ENCODE peak calls at places on chromosomes 6 and 20, in eight cellular contexts. H is hepatocyte, E is GM23338, Z is SK-N-SH, K is GM23248, Y is HCT116, X is OCI-LY7, F is PC-3. R is an unnamed sample.

GRCh38 chr20:59831024-59831900 is 102.2 kb downstream of the SYCP2 start:
- DNase-seq in K (no peak), Y (no peak), Z (peak), X (no peak), F (peak), H (peak), E (peak), R (no peak)

GRCh38 chr20:32445539-32446273 is 87.6 kb downstream of the ASXL1 start:
- DNase-seq in Z (peak), Y (no peak), X (no peak), E (peak), K (no peak), H (peak), F (no peak), R (no peak)

GRCh38 chr20:10555393-10555792 is 118.4 kb downstream of the JAG1 start:
- DNase-seq in F (no peak), K (peak), H (no peak), Z (no peak), Y (no peak), X (no peak), E (no peak), R (no peak)

GRCh38 chr6:170102582-170103481 is 188.0 kb downstream of the DLL1 start:
- DNase-seq in K (no peak), H (no peak), F (no peak), Y (no peak), Z (no peak), X (no peak), E (no peak), R (no peak)

GRCh38 chr6:110874880-110875547 is 429 bp downstream of the AMD1 start:
- DNase-seq in H (no peak), F (no peak), Z (peak), Y (no peak), K (peak), E (no peak), X (peak), R (peak)

GRCh38 chr6:111914617-111915016 is 41.4 kb upstream of the FYN start:
- DNase-seq in Z (no peak), K (no peak), X (no peak), H (no peak), E (no peak), F (no peak), Y (no peak), R (no peak)

GRCh38 chr6:16544006-16544405 is 217.3 kb downstream of the ATXN1 start:
- DNase-seq in H (no peak), Y (no peak), F (no peak), Z (no peak), K (no peak), E (peak), X (no peak), R (peak)

GRCh38 chr6:53178837-53179432 is 30.3 kb upstream of the GCM1 start:
- DNase-seq in K (peak), Z (no peak), Y (no peak), X (no peak), F (peak), E (no peak), H (no peak), R (no peak)

GRCh38 chr20:62370807-62371587 is 3.9 kb upstream of the LAMA5 start:
- DNase-seq in F (no peak), E (no peak), H (no peak), Y (no peak), X (no peak), Z (no peak), K (no peak), R (no peak)

GRCh38 chr6:71383891-71384489 is 95.4 kb downstream of the OGFRL1 start:
- DNase-seq in H (peak), K (peak), Y (peak), E (peak), F (peak), Z (peak), X (peak), R (peak)

GRCh38 chr6:138586638-138587037 is 87.3 kb upstream of the NHSL1 start:
- DNase-seq in Y (no peak), X (no peak), E (no peak), Z (no peak), K (no peak), H (no peak), F (no peak), R (no peak)

GRCh38 chr6:71502961-71503360 is 214.3 kb downstream of the OGFRL1 start:
- DNase-seq in F (no peak), K (no peak), Z (no peak), X (no peak), Y (no peak), E (no peak), H (no peak), R (no peak)

GRCh38 chr6:15132854-15133670 is 112.8 kb upstream of the JARID2 start:
- DNase-seq in E (no peak), F (peak), H (peak), X (no peak), Y (peak), K (peak), Z (no peak), R (no peak)

DNA sequence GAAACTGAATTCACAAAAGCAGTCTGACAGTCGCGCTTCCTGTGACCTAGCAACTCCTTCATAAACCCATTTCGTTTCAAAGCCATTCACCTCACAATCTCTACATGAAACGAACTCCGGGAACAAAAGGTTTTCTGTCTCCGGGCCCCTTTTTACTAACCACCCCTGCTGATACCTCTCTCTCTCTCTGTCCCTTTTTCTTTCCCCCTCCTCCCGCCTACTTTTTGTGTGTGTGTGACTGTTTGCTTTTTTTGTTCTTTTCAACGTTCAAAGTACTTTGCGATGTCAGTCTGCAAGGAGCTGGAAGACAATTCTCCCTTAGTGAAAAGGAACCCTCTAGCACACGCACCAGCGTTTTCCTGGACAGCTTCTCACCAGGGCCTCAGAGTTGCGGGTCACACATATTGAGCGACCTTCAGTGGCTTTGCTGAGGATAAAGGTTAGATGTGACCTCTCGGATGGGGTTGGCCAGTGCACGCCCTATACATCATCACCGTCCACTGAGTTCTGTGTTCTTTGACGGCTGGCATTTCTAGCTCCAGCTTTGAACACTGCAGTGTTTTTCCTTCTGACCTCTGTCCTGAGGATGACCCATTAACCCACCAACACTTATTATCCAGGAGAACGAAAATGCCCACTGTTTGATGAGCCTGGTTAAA is 629 bp upstream of the NEDD9 start:
- DNase-seq in Y (no peak), X (no peak), H (peak), Z (no peak), K (peak), E (peak), F (peak), R (peak)
- TF ChIP-seq EZH2phosphoT487 in Y (no peak), X (no peak), H (no peak), Z (no peak), K (no peak), E (no peak), F (no peak), R (peak)

GRCh38 chr6:43846556-43846955 is 76.5 kb downstream of the VEGFA start:
- DNase-seq in Y (no peak), E (no peak), Z (no peak), X (no peak), K (no peak), H (no peak), F (peak), R (no peak)
- TF ChIP-seq EZH2phosphoT487 in Y (no peak), E (no peak), Z (no peak), X (no peak), K (no peak), H (no peak), F (peak), R (no peak)

DNA sequence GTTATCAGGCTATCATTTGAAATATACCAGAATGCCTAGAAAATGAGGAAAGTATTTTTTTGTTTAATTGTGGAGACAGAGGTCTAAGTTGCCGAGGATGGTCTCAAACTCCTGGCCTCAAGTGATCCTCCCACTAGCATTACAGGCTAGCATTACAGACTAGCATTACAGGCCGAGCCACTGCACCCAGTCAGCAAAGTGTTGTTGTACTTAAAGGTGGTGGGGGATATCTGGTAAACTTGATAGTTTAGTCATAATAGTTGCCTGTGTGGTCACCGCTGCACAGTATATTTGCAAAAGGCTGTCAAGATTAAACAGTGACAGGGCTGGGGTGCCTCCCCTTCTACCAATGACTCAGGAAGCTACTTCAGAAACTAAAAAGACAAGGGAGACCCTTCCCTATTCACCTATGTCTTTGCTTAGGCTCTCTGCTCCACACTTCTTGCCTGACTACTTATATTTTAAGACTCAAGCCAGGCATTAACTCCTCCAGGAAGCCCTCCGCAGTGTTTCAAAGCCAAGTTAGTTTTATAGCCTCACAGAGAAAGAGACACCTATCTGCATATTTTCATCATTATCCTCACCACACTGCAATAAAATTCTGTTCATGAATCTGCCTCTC is 3.1 kb upstream of the AKIRIN2 start:
- DNase-seq in K (peak), F (peak), H (peak), E (no peak), X (no peak), Y (no peak), Z (no peak), R (no peak)
- TF ChIP-seq EZH2phosphoT487 in K (no peak), F (no peak), H (no peak), E (no peak), X (no peak), Y (no peak), Z (no peak), R (no peak)

DNA sequence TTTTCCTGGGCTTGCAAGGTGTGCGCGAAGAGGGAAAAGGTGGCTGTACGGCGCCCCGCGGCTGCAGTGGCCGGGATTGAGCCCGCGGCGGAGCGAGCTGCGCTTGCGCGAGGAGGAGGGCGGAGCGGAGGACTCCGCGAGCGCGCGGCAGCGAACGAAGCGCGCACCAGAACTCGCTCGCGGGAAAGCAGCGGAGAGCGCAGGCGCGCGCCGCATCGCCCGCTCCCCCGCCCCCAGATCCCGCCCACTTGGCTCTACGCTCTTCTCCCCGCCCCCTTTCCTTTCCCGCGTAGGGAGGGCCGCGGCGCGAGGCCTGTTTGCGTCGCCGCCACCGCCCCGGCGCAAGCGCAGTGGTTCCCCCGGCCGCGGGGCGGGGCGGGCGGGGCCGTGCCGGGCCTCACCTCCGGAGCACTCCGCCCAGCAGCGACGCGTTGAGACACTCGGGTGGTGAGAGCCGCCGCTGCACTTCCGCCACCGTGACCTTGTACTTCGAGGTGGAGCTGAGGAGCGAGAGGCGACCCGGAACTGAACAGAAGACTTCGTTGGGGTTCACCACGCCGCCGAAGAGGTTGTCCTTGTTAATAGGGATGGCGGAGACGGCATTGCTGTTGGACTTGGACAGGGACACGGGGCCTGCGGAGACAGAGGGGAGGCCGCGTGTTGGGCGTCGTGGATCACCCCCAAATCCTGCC is 10.6 kb downstream of the TFAP2A start:
- DNase-seq in K (peak), Z (peak), Y (peak), X (peak), H (peak), F (peak), E (peak), R (peak)
- TF ChIP-seq EZH2phosphoT487 in K (no peak), Z (no peak), Y (no peak), X (no peak), H (no peak), F (no peak), E (no peak), R (no peak)

GRCh38 chr20:43751167-43752050 is 24.6 kb upstream of the GTSF1L start:
- DNase-seq in F (peak), E (no peak), H (no peak), Y (no peak), X (peak), K (peak), Z (no peak), R (no peak)

GRCh38 chr20:43750774-43751166 is 24.0 kb upstream of the GTSF1L start:
- DNase-seq in X (no peak), H (no peak), E (no peak), Y (no peak), F (peak), Z (no peak), K (no peak), R (no peak)

GRCh38 chr20:43752051-43752360 is 25.2 kb upstream of the GTSF1L start:
- DNase-seq in Z (no peak), E (no peak), K (no peak), H (no peak), F (no peak), X (no peak), Y (no peak), R (no peak)

GRCh38 chr20:43755390-43755789 is 28.6 kb upstream of the GTSF1L start:
- DNase-seq in F (peak), X (no peak), K (peak), Z (no peak), E (no peak), Y (no peak), H (no peak), R (no peak)

DNA sequence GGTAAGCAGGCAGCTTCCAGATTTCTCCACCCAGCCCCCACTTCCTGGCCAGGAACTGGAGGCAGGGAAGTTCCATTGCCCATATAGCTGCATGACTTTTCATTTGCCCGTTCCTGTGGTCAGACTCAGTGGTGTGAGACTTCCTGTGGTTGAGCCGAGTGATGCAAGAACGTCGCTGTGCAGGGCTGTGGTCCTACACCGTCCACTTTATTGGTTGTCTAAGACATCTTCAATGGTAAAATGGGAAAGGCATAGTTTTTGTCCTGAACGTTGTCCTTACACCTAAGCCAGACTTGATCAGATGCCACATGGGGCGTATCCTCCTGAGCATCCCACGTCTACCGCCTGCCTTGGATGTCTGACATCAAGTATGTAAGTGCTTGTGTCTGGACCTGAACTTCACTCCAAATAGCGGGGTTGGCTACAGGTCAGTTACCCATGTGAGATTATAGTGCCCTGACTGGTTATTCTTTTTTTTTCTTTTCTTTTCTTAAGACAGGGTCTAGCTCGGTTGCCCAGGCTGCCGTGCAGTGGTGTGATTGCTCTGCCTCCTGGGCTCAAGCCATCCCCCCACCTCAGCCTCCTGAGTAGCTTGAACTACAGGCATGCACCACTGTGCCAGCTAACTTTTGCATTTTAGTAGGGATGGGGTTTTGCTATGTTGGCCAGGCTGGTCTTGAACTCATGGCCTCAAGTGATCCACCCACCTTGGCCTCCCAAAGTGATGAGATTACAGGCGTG is 25.9 kb upstream of the GTSF1L start:
- DNase-seq in Y (no peak), K (peak), E (no peak), H (no peak), Z (no peak), X (peak), F (peak), R (no peak)
- TF ChIP-seq EZH2phosphoT487 in Y (no peak), K (no peak), E (no peak), H (no peak), Z (no peak), X (no peak), F (no peak), R (no peak)

GRCh38 chr20:53676519-53676822 is 82.8 kb upstream of the ZNF217 start:
- DNase-seq in Y (no peak), E (no peak), X (no peak), Z (no peak), H (no peak), K (no peak), F (no peak), R (no peak)

GRCh38 chr20:53676987-53677386 is 83.3 kb upstream of the ZNF217 start:
- DNase-seq in Z (no peak), X (no peak), H (no peak), Y (no peak), K (no peak), F (no peak), E (no peak), R (no peak)

GRCh38 chr20:53678990-53679596 is 85.5 kb upstream of the ZNF217 start:
- DNase-seq in K (no peak), E (no peak), F (no peak), H (no peak), Z (no peak), X (no peak), Y (no peak), R (no peak)

GRCh38 chr20:53678315-53678989 is 84.8 kb upstream of the ZNF217 start:
- DNase-seq in F (no peak), K (no peak), Y (no peak), X (no peak), H (no peak), E (no peak), Z (no peak), R (no peak)

DNA sequence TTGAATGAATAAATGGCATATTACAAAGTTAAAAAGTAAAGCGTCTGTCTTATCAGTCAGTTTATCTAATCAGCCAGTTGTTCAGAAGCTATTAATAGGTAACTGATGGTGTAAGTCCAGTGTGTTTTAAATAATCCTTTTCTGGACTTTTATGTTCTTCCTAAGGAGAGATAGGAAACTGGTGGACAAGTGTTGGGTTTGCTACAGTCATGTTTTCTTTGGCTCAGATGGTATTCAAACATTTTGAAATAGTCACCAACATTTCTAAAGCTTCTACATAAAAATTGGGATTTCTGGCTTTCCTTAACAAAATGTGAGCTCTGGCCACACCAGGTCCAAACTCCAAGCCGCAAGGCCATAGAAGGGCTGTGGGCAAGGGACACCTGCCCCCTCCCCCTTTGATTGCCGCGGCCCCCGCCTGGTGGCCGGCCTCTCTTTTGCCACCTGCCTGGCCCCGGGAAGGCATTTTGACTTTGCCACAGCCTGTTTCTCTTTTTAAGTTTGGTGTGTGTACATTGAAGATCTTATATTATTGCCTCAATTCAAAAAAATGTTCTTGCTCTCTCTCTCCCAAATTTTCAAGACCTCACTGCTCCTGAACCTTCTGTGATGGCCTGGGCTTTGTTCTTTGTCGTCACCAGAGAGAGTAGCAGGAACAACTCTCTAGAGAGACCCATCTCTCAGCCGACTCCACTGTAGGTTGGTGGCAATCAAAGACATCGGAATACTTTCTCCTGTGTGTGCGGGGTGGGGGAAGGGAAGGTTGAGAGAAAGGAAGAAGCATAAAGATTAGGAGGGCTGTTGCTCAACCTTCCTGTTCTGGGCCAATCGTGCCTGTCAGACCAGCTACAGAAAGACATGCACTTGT is 84.0 kb upstream of the ZNF217 start:
- DNase-seq in H (peak), Z (no peak), X (no peak), Y (no peak), E (peak), F (no peak), K (peak), R (peak)
- TF ChIP-seq EZH2phosphoT487 in H (no peak), Z (no peak), X (no peak), Y (no peak), E (no peak), F (no peak), K (no peak), R (no peak)

GRCh38 chr6:2862712-2863174 is 21.1 kb upstream of the SERPINB1 start:
- DNase-seq in K (no peak), X (peak), H (no peak), Z (no peak), F (no peak), Y (no peak), E (no peak), R (no peak)
- TF ChIP-seq EZH2phosphoT487 in K (no peak), X (no peak), H (no peak), Z (no peak), F (no peak), Y (no peak), E (no peak), R (no peak)

GRCh38 chr20:61356171-61356570 is 104.1 kb downstream of the CDH4 start:
- DNase-seq in X (no peak), H (no peak), Y (no peak), F (no peak), E (no peak), Z (no peak), K (no peak), R (no peak)
- TF ChIP-seq EZH2phosphoT487 in X (no peak), H (no peak), Y (no peak), F (no peak), E (no peak), Z (no peak), K (no peak), R (no peak)

R was measured in neural progenitor cell.